ENCODE peak calls at places on chromosomes 4 and X, in seven cellular contexts. R is H9, N is mucosa of descending colon, I is left lung, Y is IMR-90, B is sigmoid colon, K is choroid plexus epithelial cell. Z is an unnamed sample.

GRCh38 chr4:20464381-20464780 is 212.7 kb downstream of the SLIT2 start:
- DNase-seq in R (no peak), N (no peak), I (no peak), Y (peak; percentile 77), B (no peak), K (peak; percentile 86), Z (peak; percentile 12)

GRCh38 chr4:153522800-153523089 is 56.6 kb downstream of the TMEM131L start:
- DNase-seq in R (no peak), N (no peak), I (no peak), Y (no peak), B (no peak), K (no peak), Z (no peak)

GRCh38 chrX:42869659-42870476 is 91.9 kb upstream of the PPP1R2C start:
- DNase-seq in R (no peak), N (no peak), I (no peak), Y (no peak), B (no peak), K (no peak), Z (no peak)

GRCh38 chr4:174215936-174216699 is 67.3 kb downstream of the FBXO8 start:
- DNase-seq in R (no peak), N (no peak), I (no peak), Y (no peak), B (no peak), K (no peak), Z (no peak)

GRCh38 chrX:102154218-102154860 is 1.4 kb downstream of the BEX5 start:
- DNase-seq in R (peak; percentile 43), N (peak; percentile 11), I (no peak), Y (no peak), B (no peak), K (no peak), Z (no peak)

GRCh38 chr4:80611366-80611765 is 275.8 kb downstream of the CFAP299 start:
- DNase-seq in R (no peak), N (no peak), I (no peak), Y (no peak), B (no peak), K (no peak), Z (no peak)

GRCh38 chr4:186765138-186765537 is 41.5 kb upstream of the FAT1 start:
- DNase-seq in R (peak; percentile 52), N (peak; percentile 85), I (no peak), Y (peak; percentile 20), B (no peak), K (no peak), Z (no peak)

GRCh38 chr4:73451404-73451803 is 15.4 kb downstream of the AFP start:
- DNase-seq in R (peak; percentile 38), N (no peak), I (no peak), Y (peak; percentile 56), B (no peak), K (peak; percentile 86), Z (peak; percentile 9)

GRCh38 chr4:3486556-3487270 is 23.6 kb downstream of the DOK7 start:
- DNase-seq in R (no peak), N (no peak), I (no peak), Y (no peak), B (no peak), K (no peak), Z (no peak)

GRCh38 chr4:6324999-6325790 is 55.5 kb downstream of the WFS1 start:
- DNase-seq in R (no peak), N (peak; percentile 65), I (peak; percentile 82), Y (no peak), B (no peak), K (peak; percentile 16), Z (peak; percentile 27)

DNA sequence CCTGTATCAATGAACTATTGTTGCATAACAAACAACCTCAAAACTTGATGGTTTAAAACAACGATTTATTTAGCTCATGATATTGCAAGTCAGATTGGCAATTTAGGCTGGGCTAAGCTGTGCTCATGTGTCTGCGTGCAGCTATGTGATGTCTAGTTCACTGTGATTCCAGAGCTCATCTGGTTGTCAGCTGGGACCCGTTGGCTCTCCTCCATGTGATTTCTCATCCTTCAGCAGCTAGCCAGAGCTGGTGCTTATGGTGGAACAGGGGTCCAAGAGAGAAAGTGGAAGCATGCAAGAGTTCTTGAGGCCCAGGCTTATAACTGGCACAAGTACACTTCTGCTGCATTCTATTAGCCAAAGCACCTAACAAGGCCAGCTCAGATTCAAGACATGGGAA is 28.8 kb upstream of the TRPC3 start:
- DNase-seq in R (no peak), N (no peak), I (no peak), Y (peak; percentile 52), B (no peak), K (peak; percentile 5), Z (peak; percentile 26)
- TF ChIP-seq CTCF in R (no peak), N (no peak), I (no peak), Y (no peak), B (no peak), K (no peak), Z (no peak)

DNA sequence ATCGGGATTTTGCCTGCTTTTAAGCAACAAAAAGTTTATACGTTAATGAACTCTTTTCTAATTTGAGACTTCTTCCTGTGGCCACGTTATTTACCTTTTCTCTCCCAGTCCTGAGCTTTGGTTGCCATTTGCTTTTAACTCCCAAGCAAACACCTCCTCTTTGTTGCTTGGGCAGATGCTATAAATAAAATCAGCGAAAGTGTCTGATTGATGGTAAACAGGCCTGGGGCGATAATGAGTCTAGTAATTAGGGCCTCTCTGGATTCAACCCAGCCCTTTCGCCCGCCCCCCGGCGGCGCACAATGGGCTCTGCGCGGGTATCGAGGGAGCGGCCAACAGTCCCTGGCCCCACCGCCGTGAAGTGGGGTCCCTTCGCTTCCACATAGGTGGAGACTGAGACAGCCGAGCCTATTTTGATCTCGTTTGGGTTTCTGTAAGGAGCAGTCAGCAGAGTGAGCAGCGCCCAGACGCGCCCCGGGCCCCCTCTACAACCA is 791 bp downstream of the CLGN start:
- DNase-seq in R (no peak), N (no peak), I (no peak), Y (no peak), B (no peak), K (no peak), Z (no peak)
- TF ChIP-seq CTCF in R (peak; percentile 34), N (no peak), I (no peak), Y (no peak), B (no peak), K (no peak), Z (no peak)

DNA sequence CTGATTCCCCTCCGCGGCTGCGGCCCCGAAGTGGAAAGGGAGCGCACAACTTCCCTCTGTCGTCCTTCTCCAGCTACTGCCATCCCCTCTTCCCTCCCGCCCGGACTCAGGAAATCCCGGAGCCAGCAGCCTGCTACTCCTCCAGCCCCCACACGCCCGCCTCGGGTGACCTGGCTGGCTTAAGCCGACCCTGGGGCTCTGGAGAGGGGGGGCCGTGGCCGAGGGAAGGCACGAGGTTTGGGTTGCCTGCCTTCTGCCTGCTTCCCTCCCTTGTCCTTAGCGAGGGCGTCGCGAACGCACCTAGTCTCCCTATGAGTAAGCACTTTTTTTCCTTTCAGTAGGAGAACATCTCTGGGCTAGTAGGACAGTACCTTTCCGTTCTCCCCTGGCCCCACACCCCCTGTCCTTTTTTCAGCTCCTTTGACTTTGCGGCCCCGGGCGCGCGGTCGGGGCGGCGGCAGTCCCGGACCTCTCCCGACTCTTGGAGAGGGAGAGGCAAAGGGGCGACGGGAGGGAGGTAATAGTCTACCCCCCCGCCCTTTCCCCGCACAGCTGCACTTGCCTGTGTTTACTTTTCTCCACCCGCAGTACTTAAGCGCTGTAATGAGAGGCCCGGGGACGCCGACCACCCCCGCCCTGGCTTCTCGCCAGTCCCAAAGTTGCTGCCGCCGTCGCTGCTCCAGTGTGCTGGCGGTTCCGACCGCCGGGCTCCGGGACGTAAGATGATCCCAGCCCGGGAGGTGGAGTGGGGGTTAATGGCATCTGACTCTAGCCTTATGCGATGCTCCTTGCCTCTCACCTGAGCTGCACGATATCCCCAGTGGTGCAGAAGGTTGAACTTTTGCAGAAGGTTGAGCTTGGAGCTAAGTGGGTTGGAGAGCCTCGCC is 874 bp downstream of the PLS3 start:
- DNase-seq in R (peak; percentile 58), N (peak; percentile 49), I (peak; percentile 78), Y (peak; percentile 35), B (peak; percentile 78), K (peak; percentile 54), Z (peak; percentile 49)
- TF ChIP-seq CTCF in R (no peak), N (no peak), I (no peak), Y (no peak), B (no peak), K (peak; percentile 38), Z (no peak)

GRCh38 chr4:126123933-126124332 is 809.2 kb downstream of the FAT4 start:
- DNase-seq in R (no peak), N (no peak), I (no peak), Y (peak; percentile 36), B (no peak), K (peak; percentile 33), Z (peak; percentile 9)
- TF ChIP-seq CTCF in R (no peak), N (no peak), I (no peak), Y (no peak), B (no peak), K (no peak), Z (no peak)

GRCh38 chr4:89562715-89563114 is 255.1 kb upstream of the GPRIN3 start:
- DNase-seq in R (no peak), N (no peak), I (no peak), Y (peak; percentile 40), B (no peak), K (no peak), Z (peak; percentile 10)

GRCh38 chr4:89561051-89561450 is 253.5 kb upstream of the GPRIN3 start:
- DNase-seq in R (no peak), N (no peak), I (no peak), Y (no peak), B (no peak), K (no peak), Z (no peak)

GRCh38 chr4:89563431-89563830 is 255.8 kb upstream of the GPRIN3 start:
- DNase-seq in R (no peak), N (no peak), I (no peak), Y (no peak), B (no peak), K (peak; percentile 28), Z (no peak)

GRCh38 chr4:89556596-89557305 is 249.2 kb upstream of the GPRIN3 start:
- DNase-seq in R (no peak), N (no peak), I (no peak), Y (peak; percentile 27), B (no peak), K (no peak), Z (peak; percentile 53)

DNA sequence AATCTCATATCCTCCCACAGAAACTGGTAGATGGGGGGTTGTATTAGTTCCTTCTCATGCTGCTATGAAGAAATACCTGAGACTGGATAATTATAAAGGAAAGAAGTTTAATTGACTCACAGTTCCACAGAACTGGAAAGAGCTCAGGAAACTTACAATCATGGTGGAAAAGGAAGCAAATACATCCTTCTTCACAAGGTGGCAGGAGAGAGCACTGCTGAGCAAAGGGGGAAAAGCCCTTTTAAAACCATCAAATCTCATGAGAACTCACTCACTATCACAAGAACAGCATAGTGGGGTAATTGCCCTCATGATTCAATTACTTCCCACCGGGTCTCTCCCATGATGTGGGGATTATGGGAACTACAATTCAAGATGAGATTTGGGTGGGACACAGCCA is 250.5 kb upstream of the GPRIN3 start:
- DNase-seq in R (peak; percentile 35), N (no peak), I (no peak), Y (no peak), B (no peak), K (no peak), Z (no peak)
- TF ChIP-seq CTCF in R (peak; percentile 69), N (no peak), I (no peak), Y (peak; percentile 28), B (no peak), K (peak; percentile 59), Z (peak; percentile 33)

GRCh38 chrX:21612154-21612553 is 46.0 kb downstream of the KLHL34 start:
- DNase-seq in R (no peak), N (no peak), I (no peak), Y (no peak), B (no peak), K (no peak), Z (no peak)
- TF ChIP-seq CTCF in R (no peak), N (no peak), I (no peak), Y (no peak), B (no peak), K (no peak), Z (no peak)

GRCh38 chr4:123244233-123244632 is 152.4 kb upstream of the SPRY1 start:
- DNase-seq in R (no peak), N (no peak), I (no peak), Y (peak; percentile 65), B (peak; percentile 77), K (peak; percentile 63), Z (peak; percentile 44)
- TF ChIP-seq CTCF in R (peak; percentile 20), N (no peak), I (no peak), Y (peak; percentile 18), B (no peak), K (peak; percentile 24), Z (no peak)

Z was measured in fibroblast of villous mesenchyme.